ENCODE peak calls at places on chromosomes 5 and 9, in seven cellular contexts. One of them, this sample, is unnamed.
A peak's percentile ranks its signal among the peaks of the same experiment; 100 is the strongest.

GRCh38 chr5:52802272-52803011 is 14.7 kb downstream of the ITGA1 start:
- DNase-seq in cardiac fibroblast: no peak
- DNase-seq in psoas muscle: no peak
- DNase-seq in head of caudate nucleus: no peak
- DNase-seq in iris pigment epithelial cell: no peak
- DNase-seq in stimulated activated CD8-positive, alpha-beta memory T cell treated with anti-CD3 and anti-CD28 coated beads, Interleukin-7, amount 100 ng/mL, for 1 hour: no peak
- DNase-seq in Peyer's patch: no peak
- DNase-seq in this sample: no peak

GRCh38 chr5:140821375-140822280 is at the start of gene PCDHA5:
- DNase-seq in cardiac fibroblast: peak; percentile 3
- DNase-seq in head of caudate nucleus: no peak
- DNase-seq in Peyer's patch: no peak
- DNase-seq in psoas muscle: no peak
- DNase-seq in stimulated activated CD8-positive, alpha-beta memory T cell treated with anti-CD3 and anti-CD28 coated beads, Interleukin-7, amount 100 ng/mL, for 1 hour: no peak
- DNase-seq in iris pigment epithelial cell: peak; percentile 7
- DNase-seq in this sample: no peak

GRCh38 chr5:135253601-135254165 is 145.3 kb downstream of the MACROH2A1 start:
- DNase-seq in iris pigment epithelial cell: peak; percentile 55
- DNase-seq in cardiac fibroblast: no peak
- DNase-seq in stimulated activated CD8-positive, alpha-beta memory T cell treated with anti-CD3 and anti-CD28 coated beads, Interleukin-7, amount 100 ng/mL, for 1 hour: no peak
- DNase-seq in psoas muscle: no peak
- DNase-seq in head of caudate nucleus: no peak
- DNase-seq in Peyer's patch: no peak
- DNase-seq in this sample: no peak

GRCh38 chr5:82336566-82337351 is 58.6 kb upstream of the RPS23 start:
- DNase-seq in Peyer's patch: no peak
- DNase-seq in stimulated activated CD8-positive, alpha-beta memory T cell treated with anti-CD3 and anti-CD28 coated beads, Interleukin-7, amount 100 ng/mL, for 1 hour: no peak
- DNase-seq in cardiac fibroblast: no peak
- DNase-seq in iris pigment epithelial cell: no peak
- DNase-seq in psoas muscle: no peak
- DNase-seq in head of caudate nucleus: no peak
- DNase-seq in this sample: no peak

GRCh38 chr5:135356522-135357318 is 42.3 kb downstream of the MACROH2A1 start:
- DNase-seq in head of caudate nucleus: no peak
- DNase-seq in stimulated activated CD8-positive, alpha-beta memory T cell treated with anti-CD3 and anti-CD28 coated beads, Interleukin-7, amount 100 ng/mL, for 1 hour: no peak
- DNase-seq in psoas muscle: peak; percentile 90
- DNase-seq in Peyer's patch: peak; percentile 81
- DNase-seq in cardiac fibroblast: peak; percentile 96
- DNase-seq in iris pigment epithelial cell: peak; percentile 92
- DNase-seq in this sample: no peak

GRCh38 chr9:3828495-3828894 is 302.7 kb upstream of the RFX3 start:
- DNase-seq in psoas muscle: no peak
- DNase-seq in head of caudate nucleus: no peak
- DNase-seq in iris pigment epithelial cell: peak; percentile 68
- DNase-seq in cardiac fibroblast: peak; percentile 45
- DNase-seq in Peyer's patch: no peak
- DNase-seq in stimulated activated CD8-positive, alpha-beta memory T cell treated with anti-CD3 and anti-CD28 coated beads, Interleukin-7, amount 100 ng/mL, for 1 hour: no peak
- DNase-seq in this sample: no peak

GRCh38 chr5:40627708-40628107 is 52.0 kb upstream of the PTGER4 start:
- DNase-seq in stimulated activated CD8-positive, alpha-beta memory T cell treated with anti-CD3 and anti-CD28 coated beads, Interleukin-7, amount 100 ng/mL, for 1 hour: no peak
- DNase-seq in cardiac fibroblast: no peak
- DNase-seq in iris pigment epithelial cell: peak; percentile 39
- DNase-seq in Peyer's patch: no peak
- DNase-seq in psoas muscle: no peak
- DNase-seq in head of caudate nucleus: no peak
- DNase-seq in this sample: no peak

GRCh38 chr5:168299372-168299771 is 7.9 kb downstream of the WWC1 start:
- DNase-seq in cardiac fibroblast: no peak
- DNase-seq in iris pigment epithelial cell: no peak
- DNase-seq in head of caudate nucleus: peak; percentile 27
- DNase-seq in Peyer's patch: no peak
- DNase-seq in psoas muscle: no peak
- DNase-seq in stimulated activated CD8-positive, alpha-beta memory T cell treated with anti-CD3 and anti-CD28 coated beads, Interleukin-7, amount 100 ng/mL, for 1 hour: no peak
- DNase-seq in this sample: no peak

GRCh38 chr5:165272471-165272870 is 1767.1 kb downstream of the MAT2B start:
- DNase-seq in iris pigment epithelial cell: no peak
- DNase-seq in head of caudate nucleus: no peak
- DNase-seq in psoas muscle: no peak
- DNase-seq in stimulated activated CD8-positive, alpha-beta memory T cell treated with anti-CD3 and anti-CD28 coated beads, Interleukin-7, amount 100 ng/mL, for 1 hour: no peak
- DNase-seq in Peyer's patch: no peak
- DNase-seq in cardiac fibroblast: no peak
- DNase-seq in this sample: no peak